ENCODE peak calls at places on chromosomes 6 and 20, in six cellular contexts. U is transverse colon, V is mammary epithelial cell, L is C1 segment of cervical spinal cord, Z is SJSA1, M is WTC11. N is an unnamed sample.

GRCh38 chr6:117380298-117380697 is 45.4 kb downstream of the ROS1 start:
- DNase-seq in U (no peak), V (no peak), L (no peak), Z (no peak), M (no peak), N (no peak)

GRCh38 chr6:32290886-32291450 is 67.1 kb upstream of the NOTCH4 start:
- DNase-seq in U (no peak), V (no peak), L (no peak), Z (no peak), M (no peak), N (no peak)

GRCh38 chr20:57478176-57478575 is 46.8 kb downstream of the CTCFL start:
- DNase-seq in U (no peak), V (no peak), L (no peak), Z (no peak), M (no peak), N (no peak)

GRCh38 chr6:28537509-28538140 is 11.9 kb downstream of the GPX5 start:
- DNase-seq in U (no peak), V (peak), L (no peak), Z (no peak), M (peak), N (no peak)

GRCh38 chr6:18720075-18720474 is 332.9 kb downstream of the RNF144B start:
- DNase-seq in U (no peak), V (no peak), L (no peak), Z (no peak), M (no peak), N (no peak)

GRCh38 chr6:47788498-47788884 is 6.7 kb downstream of the OPN5 start:
- DNase-seq in U (no peak), V (no peak), L (no peak), Z (no peak), M (no peak), N (no peak)

GRCh38 chr20:24838551-24839530 is 110.2 kb upstream of the CST7 start:
- DNase-seq in U (no peak), V (peak), L (no peak), Z (no peak), M (no peak), N (no peak)

GRCh38 chr20:16661738-16662137 is 68.1 kb upstream of the SNRPB2 start:
- DNase-seq in U (no peak), V (no peak), L (peak), Z (no peak), M (no peak), N (no peak)

GRCh38 chr6:26251354-26252081 is 113.5 kb upstream of the BTN3A2 start:
- DNase-seq in U (peak), V (peak), L (no peak), Z (peak), M (peak), N (peak)

GRCh38 chr6:28981833-28982475 is 23.2 kb downstream of the ZNF311 start:
- DNase-seq in U (peak), V (peak), L (peak), Z (peak), M (peak), N (peak)

GRCh38 chr6:169096326-169096882 is 157.2 kb downstream of the THBS2 start:
- DNase-seq in U (no peak), V (no peak), L (no peak), Z (no peak), M (no peak), N (no peak)

GRCh38 chr6:139590206-139590605 is 215.8 kb upstream of the CITED2 start:
- DNase-seq in U (peak), V (no peak), L (no peak), Z (no peak), M (no peak), N (no peak)

GRCh38 chr6:16741112-16742016 is 19.9 kb downstream of the ATXN1 start:
- DNase-seq in U (no peak), V (peak), L (no peak), Z (peak), M (no peak), N (no peak)

GRCh38 chr6:156056085-156056484 is 600.4 kb upstream of the NOX3 start:
- DNase-seq in U (no peak), V (no peak), L (no peak), Z (no peak), M (no peak), N (no peak)

GRCh38 chr20:4158466-4159050 is 143.2 kb upstream of the RNF24 start:
- DNase-seq in U (no peak), V (no peak), L (no peak), Z (no peak), M (no peak), N (no peak)

GRCh38 chr6:2938632-2939083 is 32.7 kb downstream of the SERPINB6 start:
- DNase-seq in U (peak), V (peak), L (no peak), Z (no peak), M (no peak), N (no peak)

N was measured in Peyer's patch.